ENCODE peak calls at places on chromosome 19, in four cellular contexts. One of them, this sample, is unnamed.

GRCh38 chr19:36128392-36128736 is 11.5 kb upstream of the CAPNS1 start:
- DNase-seq in astrocyte: no peak
- DNase-seq in fibroblast of lung: no peak
- DNase-seq in hepatocyte: peak
- DNase-seq in this sample: no peak

GRCh38 chr19:18470153-18470552 is 32.2 kb upstream of the ISYNA1 start:
- DNase-seq in astrocyte: no peak
- DNase-seq in fibroblast of lung: no peak
- DNase-seq in hepatocyte: peak
- DNase-seq in this sample: no peak

GRCh38 chr19:55447421-55448174 is 4.5 kb upstream of the SHISA7 start:
- DNase-seq in astrocyte: no peak
- DNase-seq in fibroblast of lung: no peak
- DNase-seq in hepatocyte: no peak
- DNase-seq in this sample: peak

GRCh38 chr19:11736696-11737095 is 2.0 kb downstream of the ZNF823 start:
- DNase-seq in astrocyte: no peak
- DNase-seq in fibroblast of lung: peak
- DNase-seq in hepatocyte: peak
- DNase-seq in this sample: peak

GRCh38 chr19:3102239-3103140 is 8.3 kb downstream of the GNA11 start:
- DNase-seq in astrocyte: no peak
- DNase-seq in fibroblast of lung: no peak
- DNase-seq in hepatocyte: no peak
- DNase-seq in this sample: no peak

GRCh38 chr19:48815870-48816501 is 5.2 kb upstream of the BCAT2 start:
- DNase-seq in astrocyte: peak
- DNase-seq in fibroblast of lung: peak
- DNase-seq in hepatocyte: peak
- DNase-seq in this sample: peak

GRCh38 chr19:18660051-18660910 is 23.2 kb upstream of the CRTC1 start:
- DNase-seq in astrocyte: peak
- DNase-seq in fibroblast of lung: peak
- DNase-seq in hepatocyte: no peak
- DNase-seq in this sample: no peak

GRCh38 chr19:4064073-4064550 is 2.6 kb downstream of the ZBTB7A start:
- DNase-seq in astrocyte: no peak
- DNase-seq in fibroblast of lung: peak
- DNase-seq in hepatocyte: peak
- DNase-seq in this sample: no peak

GRCh38 chr19:35271546-35271945 is 2.8 kb downstream of the USF2 start:
- DNase-seq in astrocyte: no peak
- DNase-seq in fibroblast of lung: no peak
- DNase-seq in hepatocyte: no peak
- DNase-seq in this sample: no peak

GRCh38 chr19:56245062-56245740 is 27.3 kb upstream of the EDDM13 start:
- DNase-seq in astrocyte: peak
- DNase-seq in fibroblast of lung: peak
- DNase-seq in hepatocyte: no peak
- DNase-seq in this sample: peak

GRCh38 chr19:28217064-28217463 is 995.9 kb downstream of the UQCRFS1 start:
- DNase-seq in astrocyte: no peak
- DNase-seq in fibroblast of lung: no peak
- DNase-seq in hepatocyte: no peak
- DNase-seq in this sample: no peak

GRCh38 chr19:54165222-54165621 is 5.7 kb upstream of the LENG1 start:
- DNase-seq in astrocyte: no peak
- DNase-seq in fibroblast of lung: no peak
- DNase-seq in hepatocyte: no peak
- DNase-seq in this sample: no peak

GRCh38 chr19:49057636-49058234 is at the start of gene CGB7:
- DNase-seq in astrocyte: peak
- DNase-seq in fibroblast of lung: peak
- DNase-seq in hepatocyte: peak
- DNase-seq in this sample: peak

GRCh38 chr19:10184636-10185035 is 10.1 kb downstream of the DNMT1 start:
- DNase-seq in astrocyte: no peak
- DNase-seq in fibroblast of lung: no peak
- DNase-seq in hepatocyte: no peak
- DNase-seq in this sample: peak

GRCh38 chr19:30848626-30849322 is 476.6 kb downstream of the ZNF536 start:
- DNase-seq in astrocyte: no peak
- DNase-seq in fibroblast of lung: no peak
- DNase-seq in hepatocyte: no peak
- DNase-seq in this sample: no peak

GRCh38 chr19:14979136-14979497 is 547 bp downstream of the SLC1A6 start:
- DNase-seq in astrocyte: no peak
- DNase-seq in fibroblast of lung: no peak
- DNase-seq in hepatocyte: no peak
- DNase-seq in this sample: no peak

GRCh38 chr19:38661166-38661565 is 13.7 kb downstream of the ACTN4 start:
- DNase-seq in astrocyte: no peak
- DNase-seq in fibroblast of lung: no peak
- DNase-seq in hepatocyte: no peak
- DNase-seq in this sample: no peak

GRCh38 chr19:40650749-40651305 is 39.6 kb downstream of the NUMBL start:
- DNase-seq in astrocyte: peak
- DNase-seq in fibroblast of lung: peak
- DNase-seq in hepatocyte: no peak
- DNase-seq in this sample: no peak

GRCh38 chr19:15672580-15673175 is at the start of gene CYP4F12:
- DNase-seq in astrocyte: no peak
- DNase-seq in fibroblast of lung: no peak
- DNase-seq in hepatocyte: peak
- DNase-seq in this sample: peak

GRCh38 chr19:58182989-58183821 is at the start of gene ZNF274:
- DNase-seq in astrocyte: peak
- DNase-seq in fibroblast of lung: peak
- DNase-seq in hepatocyte: peak
- DNase-seq in this sample: peak

GRCh38 chr19:6536138-6536671 is 5.4 kb downstream of the TNFSF9 start:
- DNase-seq in astrocyte: peak
- DNase-seq in fibroblast of lung: peak
- DNase-seq in hepatocyte: peak
- DNase-seq in this sample: peak

GRCh38 chr19:4390017-4390861 is 10.1 kb downstream of the SH3GL1 start:
- DNase-seq in astrocyte: no peak
- DNase-seq in fibroblast of lung: peak
- DNase-seq in hepatocyte: peak
- DNase-seq in this sample: peak

GRCh38 chr19:29851769-29852521 is 40.2 kb downstream of the CCNE1 start:
- DNase-seq in astrocyte: no peak
- DNase-seq in fibroblast of lung: no peak
- DNase-seq in hepatocyte: no peak
- DNase-seq in this sample: no peak

GRCh38 chr19:19884583-19884982 is 16.2 kb upstream of the ZNF93 start:
- DNase-seq in astrocyte: no peak
- DNase-seq in fibroblast of lung: no peak
- DNase-seq in hepatocyte: no peak
- DNase-seq in this sample: no peak

GRCh38 chr19:10566658-10567410 is 1.0 kb upstream of the KRI1 start:
- DNase-seq in astrocyte: no peak
- DNase-seq in fibroblast of lung: no peak
- DNase-seq in hepatocyte: no peak
- DNase-seq in this sample: no peak

GRCh38 chr19:31890230-31890629 is 455.2 kb upstream of the ZNF507 start:
- DNase-seq in astrocyte: no peak
- DNase-seq in fibroblast of lung: no peak
- DNase-seq in hepatocyte: no peak
- DNase-seq in this sample: no peak

GRCh38 chr19:34734601-34735103 is 609 bp downstream of the ZNF181 start:
- DNase-seq in astrocyte: no peak
- DNase-seq in fibroblast of lung: no peak
- DNase-seq in hepatocyte: peak
- DNase-seq in this sample: no peak

GRCh38 chr19:6021878-6022569 is 44.1 kb upstream of the RANBP3 start:
- DNase-seq in astrocyte: peak
- DNase-seq in fibroblast of lung: peak
- DNase-seq in hepatocyte: peak
- DNase-seq in this sample: peak

GRCh38 chr19:18310118-18310909 is 12.6 kb downstream of the LSM4 start:
- DNase-seq in astrocyte: no peak
- DNase-seq in fibroblast of lung: no peak
- DNase-seq in hepatocyte: peak
- DNase-seq in this sample: no peak

GRCh38 chr19:51136891-51137551 is 5.1 kb upstream of the SIGLEC7 start:
- DNase-seq in astrocyte: no peak
- DNase-seq in fibroblast of lung: no peak
- DNase-seq in hepatocyte: no peak
- DNase-seq in this sample: no peak

GRCh38 chr19:6324757-6325156 is 8.7 kb downstream of the ACER1 start:
- DNase-seq in astrocyte: no peak
- DNase-seq in fibroblast of lung: no peak
- DNase-seq in hepatocyte: no peak
- DNase-seq in this sample: no peak

GRCh38 chr19:33780746-33781145 is 15.9 kb upstream of the KCTD15 start:
- DNase-seq in astrocyte: no peak
- DNase-seq in fibroblast of lung: peak
- DNase-seq in hepatocyte: no peak
- DNase-seq in this sample: no peak

GRCh38 chr19:48385461-48386087 is 5.8 kb downstream of the KDELR1 start:
- DNase-seq in astrocyte: no peak
- DNase-seq in fibroblast of lung: no peak
- DNase-seq in hepatocyte: no peak
- DNase-seq in this sample: no peak

GRCh38 chr19:3162418-3163229 is 15.9 kb upstream of the S1PR4 start:
- DNase-seq in astrocyte: no peak
- DNase-seq in fibroblast of lung: no peak
- DNase-seq in hepatocyte: no peak
- DNase-seq in this sample: no peak

GRCh38 chr19:5624154-5624663 is 1.3 kb downstream of the SAFB start:
- DNase-seq in astrocyte: peak
- DNase-seq in fibroblast of lung: peak
- DNase-seq in hepatocyte: peak
- DNase-seq in this sample: no peak

GRCh38 chr19:19513671-19514070 is 1.7 kb downstream of the TSSK6 start:
- DNase-seq in astrocyte: no peak
- DNase-seq in fibroblast of lung: no peak
- DNase-seq in hepatocyte: no peak
- DNase-seq in this sample: no peak

GRCh38 chr19:42478765-42479307 is 36.1 kb upstream of the CXCL17 start:
- DNase-seq in astrocyte: no peak
- DNase-seq in fibroblast of lung: no peak
- DNase-seq in hepatocyte: no peak
- DNase-seq in this sample: no peak

DNA sequence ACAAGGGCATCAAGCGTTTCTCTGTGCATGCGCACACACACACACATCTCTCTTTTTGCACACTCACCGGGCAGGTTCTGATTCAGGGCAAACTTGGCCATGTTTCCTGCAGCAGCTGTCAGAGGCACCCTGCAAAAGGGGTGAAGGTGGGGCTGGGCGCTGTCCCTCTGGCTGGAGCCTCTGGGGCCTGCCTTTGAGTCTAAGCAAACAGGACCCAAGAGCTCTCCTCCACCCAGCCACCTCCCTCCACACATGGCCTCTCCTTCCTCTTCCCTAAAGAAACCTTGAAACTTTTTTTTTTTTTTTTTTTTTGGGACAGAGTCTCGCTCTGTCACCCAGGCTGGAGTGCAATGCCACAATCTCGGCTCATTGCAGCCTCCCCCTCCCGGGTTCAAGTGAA is 5.3 kb downstream of the KANK3 start:
- DNase-seq in astrocyte: no peak
- DNase-seq in fibroblast of lung: no peak
- DNase-seq in hepatocyte: no peak
- DNase-seq in this sample: no peak
- H3K4me2 ChIP-seq in astrocyte: no peak
- H3K4me2 ChIP-seq in fibroblast of lung: no peak
- H3K4me2 ChIP-seq in hepatocyte: no peak
- H3K4me2 ChIP-seq in this sample: no peak

GRCh38 chr19:44615529-44616247 is 2.3 kb downstream of the IGSF23 start:
- DNase-seq in astrocyte: no peak
- DNase-seq in fibroblast of lung: no peak
- DNase-seq in hepatocyte: peak
- DNase-seq in this sample: no peak
- TF ChIP-seq EZH2 in astrocyte: no peak
- TF ChIP-seq EZH2 in fibroblast of lung: no peak
- TF ChIP-seq EZH2 in hepatocyte: no peak
- TF ChIP-seq EZH2 in this sample: no peak

GRCh38 chr19:16883518-16883917 is 5.3 kb upstream of the F2RL3 start:
- DNase-seq in astrocyte: no peak
- DNase-seq in fibroblast of lung: no peak
- DNase-seq in hepatocyte: no peak
- DNase-seq in this sample: peak

GRCh38 chr19:16885166-16885565 is 3.6 kb upstream of the F2RL3 start:
- DNase-seq in astrocyte: no peak
- DNase-seq in fibroblast of lung: no peak
- DNase-seq in hepatocyte: no peak
- DNase-seq in this sample: no peak

GRCh38 chr19:16887353-16888265 is 1.2 kb upstream of the F2RL3 start:
- DNase-seq in astrocyte: no peak
- DNase-seq in fibroblast of lung: no peak
- DNase-seq in hepatocyte: no peak
- DNase-seq in this sample: no peak

GRCh38 chr19:16888629-16889371 is at the start of gene F2RL3:
- DNase-seq in astrocyte: peak
- DNase-seq in fibroblast of lung: no peak
- DNase-seq in hepatocyte: no peak
- DNase-seq in this sample: no peak

DNA sequence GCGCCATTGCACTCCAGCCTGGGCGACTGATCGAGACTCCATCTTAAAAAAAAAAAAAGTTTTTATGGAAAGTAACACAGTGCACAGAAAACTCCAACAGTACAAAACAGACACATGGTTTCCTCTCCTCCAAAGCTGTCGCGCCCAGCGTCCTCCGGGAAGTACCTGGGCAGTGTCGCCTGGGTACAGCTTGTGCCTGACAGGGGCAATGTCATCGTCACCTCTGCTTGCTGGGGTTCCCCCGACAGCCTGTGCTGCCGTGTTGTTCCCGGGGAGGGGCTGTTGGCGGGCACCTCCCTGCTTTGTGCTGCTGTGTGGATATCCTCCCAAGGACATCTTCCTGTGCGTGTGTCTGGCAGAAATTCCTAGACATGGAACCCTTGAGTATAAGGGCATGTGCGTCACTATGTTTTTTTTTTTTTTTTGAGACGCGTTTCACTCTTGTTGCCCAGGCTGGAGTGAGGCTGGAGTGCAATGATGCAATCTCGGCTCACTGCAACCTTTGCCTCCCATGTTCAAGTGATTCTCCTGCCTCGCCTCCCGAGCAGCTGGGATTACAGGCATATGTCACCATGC is 2.4 kb upstream of the F2RL3 start:
- DNase-seq in astrocyte: peak
- DNase-seq in fibroblast of lung: peak
- DNase-seq in hepatocyte: peak
- DNase-seq in this sample: no peak
- H3K4me2 ChIP-seq in astrocyte: no peak
- H3K4me2 ChIP-seq in fibroblast of lung: no peak
- H3K4me2 ChIP-seq in hepatocyte: no peak
- H3K4me2 ChIP-seq in this sample: no peak

GRCh38 chr19:1749373-1750342 is 3.6 kb upstream of the ONECUT3 start:
- DNase-seq in astrocyte: no peak
- DNase-seq in fibroblast of lung: no peak
- DNase-seq in hepatocyte: no peak
- DNase-seq in this sample: no peak
- TF ChIP-seq EZH2 in astrocyte: peak
- TF ChIP-seq EZH2 in fibroblast of lung: peak
- TF ChIP-seq EZH2 in hepatocyte: peak
- TF ChIP-seq EZH2 in this sample: no peak